ENCODE peak calls at places on chromosomes 3 and 15, in seven cellular contexts. One of them, this sample, is unnamed.
A peak's percentile ranks its signal among the peaks of the same experiment; 100 is the strongest.

GRCh38 chr15:69468241-69469121 is 15.9 kb downstream of the RPLP1 start:
- DNase-seq in endothelial cell: no peak
- DNase-seq in HCT116: no peak
- DNase-seq in AG04449: no peak
- DNase-seq in epithelial cell of esophagus: peak; percentile 97
- DNase-seq in CD4-positive, alpha-beta T cell: peak; percentile 74
- DNase-seq in PC-3: peak; percentile 93
- DNase-seq in this sample: no peak

GRCh38 chr15:52810346-52810745 is 20.2 kb upstream of the ONECUT1 start:
- DNase-seq in endothelial cell: no peak
- DNase-seq in HCT116: no peak
- DNase-seq in AG04449: no peak
- DNase-seq in epithelial cell of esophagus: no peak
- DNase-seq in CD4-positive, alpha-beta T cell: no peak
- DNase-seq in PC-3: no peak
- DNase-seq in this sample: no peak

GRCh38 chr3:16026753-16027152 is 147.7 kb upstream of the GALNT15 start:
- DNase-seq in endothelial cell: no peak
- DNase-seq in HCT116: no peak
- DNase-seq in AG04449: no peak
- DNase-seq in epithelial cell of esophagus: no peak
- DNase-seq in CD4-positive, alpha-beta T cell: no peak
- DNase-seq in PC-3: no peak
- DNase-seq in this sample: no peak

GRCh38 chr3:186734095-186734494 is 16.9 kb downstream of the KNG1 start:
- DNase-seq in endothelial cell: no peak
- DNase-seq in HCT116: no peak
- DNase-seq in AG04449: no peak
- DNase-seq in epithelial cell of esophagus: no peak
- DNase-seq in CD4-positive, alpha-beta T cell: no peak
- DNase-seq in PC-3: no peak
- DNase-seq in this sample: no peak

GRCh38 chr3:177041021-177041729 is 156.1 kb downstream of the TBL1XR1 start:
- DNase-seq in endothelial cell: no peak
- DNase-seq in HCT116: no peak
- DNase-seq in AG04449: no peak
- DNase-seq in epithelial cell of esophagus: peak; percentile 74
- DNase-seq in CD4-positive, alpha-beta T cell: no peak
- DNase-seq in PC-3: peak; percentile 20
- DNase-seq in this sample: no peak

GRCh38 chr3:115864912-115865311 is 241.6 kb downstream of the GAP43 start:
- DNase-seq in endothelial cell: no peak
- DNase-seq in HCT116: no peak
- DNase-seq in AG04449: no peak
- DNase-seq in epithelial cell of esophagus: no peak
- DNase-seq in CD4-positive, alpha-beta T cell: no peak
- DNase-seq in PC-3: no peak
- DNase-seq in this sample: no peak

GRCh38 chr3:42934910-42935309 is 29.0 kb downstream of the ZNF662 start:
- DNase-seq in endothelial cell: no peak
- DNase-seq in HCT116: no peak
- DNase-seq in AG04449: no peak
- DNase-seq in epithelial cell of esophagus: no peak
- DNase-seq in CD4-positive, alpha-beta T cell: no peak
- DNase-seq in PC-3: no peak
- DNase-seq in this sample: no peak

GRCh38 chr15:67762610-67763368 is 62.5 kb upstream of the SKOR1 start:
- DNase-seq in endothelial cell: no peak
- DNase-seq in HCT116: no peak
- DNase-seq in AG04449: no peak
- DNase-seq in epithelial cell of esophagus: no peak
- DNase-seq in CD4-positive, alpha-beta T cell: no peak
- DNase-seq in PC-3: no peak
- DNase-seq in this sample: no peak

GRCh38 chr3:28252016-28252415 is 10.6 kb downstream of the CMC1 start:
- DNase-seq in endothelial cell: no peak
- DNase-seq in HCT116: no peak
- DNase-seq in AG04449: no peak
- DNase-seq in epithelial cell of esophagus: no peak
- DNase-seq in CD4-positive, alpha-beta T cell: no peak
- DNase-seq in PC-3: no peak
- DNase-seq in this sample: no peak

GRCh38 chr3:38521391-38521987 is 25.3 kb downstream of the EXOG start:
- DNase-seq in endothelial cell: peak; percentile 67
- DNase-seq in HCT116: peak; percentile 62
- DNase-seq in AG04449: no peak
- DNase-seq in epithelial cell of esophagus: peak; percentile 75
- DNase-seq in CD4-positive, alpha-beta T cell: peak; percentile 48
- DNase-seq in PC-3: peak; percentile 84
- DNase-seq in this sample: peak; percentile 59

GRCh38 chr3:42117175-42118008 is 26.2 kb downstream of the TRAK1 start:
- DNase-seq in endothelial cell: peak; percentile 44
- DNase-seq in HCT116: peak; percentile 33
- DNase-seq in AG04449: no peak
- DNase-seq in epithelial cell of esophagus: peak; percentile 53
- DNase-seq in CD4-positive, alpha-beta T cell: no peak
- DNase-seq in PC-3: peak; percentile 63
- DNase-seq in this sample: no peak

GRCh38 chr3:48092270-48092669 is 76.1 kb upstream of the MAP4 start:
- DNase-seq in endothelial cell: no peak
- DNase-seq in HCT116: no peak
- DNase-seq in AG04449: no peak
- DNase-seq in epithelial cell of esophagus: no peak
- DNase-seq in CD4-positive, alpha-beta T cell: no peak
- DNase-seq in PC-3: no peak
- DNase-seq in this sample: no peak

GRCh38 chr15:31207246-31207645 is 105.7 kb upstream of the TRPM1 start:
- DNase-seq in endothelial cell: no peak
- DNase-seq in HCT116: no peak
- DNase-seq in AG04449: no peak
- DNase-seq in epithelial cell of esophagus: no peak
- DNase-seq in CD4-positive, alpha-beta T cell: peak; percentile 15
- DNase-seq in PC-3: no peak
- DNase-seq in this sample: no peak

GRCh38 chr3:99842826-99843589 is 25.3 kb downstream of the CMSS1 start:
- DNase-seq in endothelial cell: no peak
- DNase-seq in HCT116: peak; percentile 12
- DNase-seq in AG04449: no peak
- DNase-seq in epithelial cell of esophagus: peak; percentile 60
- DNase-seq in CD4-positive, alpha-beta T cell: no peak
- DNase-seq in PC-3: peak; percentile 78
- DNase-seq in this sample: no peak

GRCh38 chr15:50144342-50145120 is 25.5 kb upstream of the ATP8B4 start:
- DNase-seq in endothelial cell: no peak
- DNase-seq in HCT116: no peak
- DNase-seq in AG04449: no peak
- DNase-seq in epithelial cell of esophagus: no peak
- DNase-seq in CD4-positive, alpha-beta T cell: no peak
- DNase-seq in PC-3: no peak
- DNase-seq in this sample: no peak

GRCh38 chr15:72206677-72207000 is 9.1 kb upstream of the GRAMD2A start:
- DNase-seq in endothelial cell: no peak
- DNase-seq in HCT116: no peak
- DNase-seq in AG04449: no peak
- DNase-seq in epithelial cell of esophagus: no peak
- DNase-seq in CD4-positive, alpha-beta T cell: no peak
- DNase-seq in PC-3: no peak
- DNase-seq in this sample: no peak

GRCh38 chr3:125443923-125444322 is 68.8 kb upstream of the ZNF148 start:
- DNase-seq in endothelial cell: no peak
- DNase-seq in HCT116: no peak
- DNase-seq in AG04449: peak; percentile 84
- DNase-seq in epithelial cell of esophagus: peak; percentile 65
- DNase-seq in CD4-positive, alpha-beta T cell: no peak
- DNase-seq in PC-3: peak; percentile 19
- DNase-seq in this sample: no peak

GRCh38 chr3:109353057-109353456 is 15.7 kb upstream of the DPPA4 start:
- DNase-seq in endothelial cell: no peak
- DNase-seq in HCT116: no peak
- DNase-seq in AG04449: no peak
- DNase-seq in epithelial cell of esophagus: no peak
- DNase-seq in CD4-positive, alpha-beta T cell: no peak
- DNase-seq in PC-3: no peak
- DNase-seq in this sample: no peak

GRCh38 chr15:26929588-26929987 is 41.4 kb upstream of the GABRG3 start:
- DNase-seq in endothelial cell: no peak
- DNase-seq in HCT116: no peak
- DNase-seq in AG04449: no peak
- DNase-seq in epithelial cell of esophagus: no peak
- DNase-seq in CD4-positive, alpha-beta T cell: no peak
- DNase-seq in PC-3: no peak
- DNase-seq in this sample: no peak

GRCh38 chr3:11495948-11496557 is 147.7 kb downstream of the VGLL4 start:
- DNase-seq in endothelial cell: peak; percentile 18
- DNase-seq in HCT116: no peak
- DNase-seq in AG04449: no peak
- DNase-seq in epithelial cell of esophagus: no peak
- DNase-seq in CD4-positive, alpha-beta T cell: no peak
- DNase-seq in PC-3: no peak
- DNase-seq in this sample: no peak

GRCh38 chr3:100030346-100030745 is 84.0 kb downstream of the FILIP1L start:
- DNase-seq in endothelial cell: no peak
- DNase-seq in HCT116: no peak
- DNase-seq in AG04449: no peak
- DNase-seq in epithelial cell of esophagus: peak; percentile 93
- DNase-seq in CD4-positive, alpha-beta T cell: no peak
- DNase-seq in PC-3: peak; percentile 84
- DNase-seq in this sample: no peak

GRCh38 chr15:35078221-35078915 is 6.7 kb downstream of the NANOGP8 start:
- DNase-seq in endothelial cell: peak; percentile 51
- DNase-seq in HCT116: peak; percentile 44
- DNase-seq in AG04449: peak; percentile 14
- DNase-seq in epithelial cell of esophagus: peak; percentile 75
- DNase-seq in CD4-positive, alpha-beta T cell: peak; percentile 9
- DNase-seq in PC-3: peak; percentile 71
- DNase-seq in this sample: no peak

GRCh38 chr15:74460298-74460697 is 662 bp downstream of the UBL7 start:
- DNase-seq in endothelial cell: no peak
- DNase-seq in HCT116: no peak
- DNase-seq in AG04449: no peak
- DNase-seq in epithelial cell of esophagus: no peak
- DNase-seq in CD4-positive, alpha-beta T cell: no peak
- DNase-seq in PC-3: no peak
- DNase-seq in this sample: no peak

GRCh38 chr3:116905805-116906204 is 196.2 kb downstream of the TUSC7 start:
- DNase-seq in endothelial cell: no peak
- DNase-seq in HCT116: no peak
- DNase-seq in AG04449: no peak
- DNase-seq in epithelial cell of esophagus: peak; percentile 74
- DNase-seq in CD4-positive, alpha-beta T cell: no peak
- DNase-seq in PC-3: peak; percentile 44
- DNase-seq in this sample: no peak

GRCh38 chr3:170321326-170322034 is 36.0 kb upstream of the SKIL start:
- DNase-seq in endothelial cell: no peak
- DNase-seq in HCT116: no peak
- DNase-seq in AG04449: no peak
- DNase-seq in epithelial cell of esophagus: peak; percentile 20
- DNase-seq in CD4-positive, alpha-beta T cell: no peak
- DNase-seq in PC-3: no peak
- DNase-seq in this sample: no peak

GRCh38 chr15:73378089-73378488 is 9.3 kb upstream of the HCN4 start:
- DNase-seq in endothelial cell: no peak
- DNase-seq in HCT116: no peak
- DNase-seq in AG04449: no peak
- DNase-seq in epithelial cell of esophagus: no peak
- DNase-seq in CD4-positive, alpha-beta T cell: no peak
- DNase-seq in PC-3: no peak
- DNase-seq in this sample: no peak

DNA sequence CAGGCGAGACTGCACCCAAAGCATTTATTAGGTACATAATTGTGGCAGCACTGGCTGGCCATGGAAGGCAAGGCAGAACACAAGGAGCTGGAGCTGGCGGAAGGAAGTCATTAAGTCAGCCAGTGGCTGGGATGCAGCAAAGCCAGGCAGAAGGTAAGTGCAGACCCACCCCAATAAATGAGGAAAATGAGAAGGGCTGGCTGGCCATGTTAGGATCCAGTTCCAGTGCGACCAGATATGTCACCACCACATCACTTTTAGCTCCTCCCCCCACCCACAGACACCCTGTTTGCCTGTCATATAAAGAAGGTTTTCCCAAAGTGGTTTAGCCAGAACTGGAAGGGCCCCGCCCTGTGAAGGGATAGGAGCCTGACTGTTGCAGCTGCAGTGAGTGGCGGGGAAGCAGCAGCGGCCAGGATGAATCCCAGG is at the start of gene FURIN:
- DNase-seq in endothelial cell: no peak
- DNase-seq in HCT116: peak; percentile 59
- DNase-seq in AG04449: no peak
- DNase-seq in epithelial cell of esophagus: peak; percentile 86
- DNase-seq in CD4-positive, alpha-beta T cell: no peak
- DNase-seq in PC-3: peak; percentile 83
- DNase-seq in this sample: no peak
- TF ChIP-seq CTCF in endothelial cell: no peak
- TF ChIP-seq CTCF in HCT116: no peak
- TF ChIP-seq CTCF in AG04449: no peak
- TF ChIP-seq CTCF in epithelial cell of esophagus: no peak
- TF ChIP-seq CTCF in CD4-positive, alpha-beta T cell: no peak
- TF ChIP-seq CTCF in PC-3: no peak
- TF ChIP-seq CTCF in this sample: no peak

GRCh38 chr15:58077427-58077826 is 11.9 kb upstream of the ALDH1A2 start:
- DNase-seq in endothelial cell: no peak
- DNase-seq in HCT116: peak; percentile 18
- DNase-seq in AG04449: no peak
- DNase-seq in epithelial cell of esophagus: peak; percentile 59
- DNase-seq in CD4-positive, alpha-beta T cell: no peak
- DNase-seq in PC-3: peak; percentile 40
- DNase-seq in this sample: no peak
- TF ChIP-seq CTCF in endothelial cell: no peak
- TF ChIP-seq CTCF in HCT116: peak; percentile 43
- TF ChIP-seq CTCF in AG04449: no peak
- TF ChIP-seq CTCF in epithelial cell of esophagus: peak; percentile 63
- TF ChIP-seq CTCF in CD4-positive, alpha-beta T cell: no peak
- TF ChIP-seq CTCF in PC-3: peak; percentile 57
- TF ChIP-seq CTCF in this sample: peak; percentile 42

DNA sequence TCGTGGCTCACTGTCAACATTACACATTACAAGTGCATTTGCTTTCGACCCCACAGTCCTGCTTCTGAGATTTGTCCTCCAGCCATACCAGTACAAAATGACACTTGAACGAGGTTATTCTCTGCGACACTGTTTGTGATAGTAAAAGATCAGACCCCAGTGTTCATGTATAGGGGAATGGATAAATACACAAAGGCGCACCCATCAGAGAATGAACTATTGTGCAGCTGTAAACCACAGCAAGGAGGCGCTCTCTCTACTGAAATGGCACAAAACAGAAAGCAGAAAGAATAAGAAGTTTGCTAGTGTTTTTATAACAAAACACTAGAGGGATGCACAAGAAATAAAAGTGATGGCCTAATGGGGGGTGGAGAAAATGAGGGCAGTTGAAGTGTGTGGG is 4.9 kb upstream of the CHSY1 start:
- DNase-seq in endothelial cell: no peak
- DNase-seq in HCT116: no peak
- DNase-seq in AG04449: no peak
- DNase-seq in epithelial cell of esophagus: no peak
- DNase-seq in CD4-positive, alpha-beta T cell: no peak
- DNase-seq in PC-3: peak; percentile 13
- DNase-seq in this sample: no peak
- TF ChIP-seq CTCF in endothelial cell: peak; percentile 44
- TF ChIP-seq CTCF in HCT116: peak; percentile 74
- TF ChIP-seq CTCF in AG04449: no peak
- TF ChIP-seq CTCF in epithelial cell of esophagus: peak; percentile 25
- TF ChIP-seq CTCF in CD4-positive, alpha-beta T cell: no peak
- TF ChIP-seq CTCF in PC-3: peak; percentile 68
- TF ChIP-seq CTCF in this sample: peak; percentile 31

GRCh38 chr15:32649336-32649735 is 7.8 kb downstream of the SCG5 start:
- DNase-seq in endothelial cell: peak; percentile 17
- DNase-seq in HCT116: no peak
- DNase-seq in AG04449: no peak
- DNase-seq in epithelial cell of esophagus: peak; percentile 45
- DNase-seq in CD4-positive, alpha-beta T cell: no peak
- DNase-seq in PC-3: peak; percentile 46
- DNase-seq in this sample: no peak
- TF ChIP-seq CTCF in endothelial cell: peak; percentile 36
- TF ChIP-seq CTCF in HCT116: peak; percentile 49
- TF ChIP-seq CTCF in AG04449: peak; percentile 61
- TF ChIP-seq CTCF in epithelial cell of esophagus: peak; percentile 51
- TF ChIP-seq CTCF in CD4-positive, alpha-beta T cell: no peak
- TF ChIP-seq CTCF in PC-3: peak; percentile 73
- TF ChIP-seq CTCF in this sample: peak; percentile 32

This sample was measured in progenitor cell of endocrine pancreas.